ENCODE peak calls at places on chromosomes 13 and 19, in six cellular contexts. One of them, this sample, is unnamed.

GRCh38 chr19:4352701-4353121 is 9.3 kb downstream of the MPND start:
- DNase-seq in A549: peak; percentile 51
- DNase-seq in AG09309: no peak
- DNase-seq in PC-3: peak; percentile 57
- DNase-seq in GM23338: peak; percentile 87
- DNase-seq in astrocyte of the spinal cord: peak; percentile 60
- DNase-seq in this sample: peak; percentile 82

GRCh38 chr13:35727881-35728280 is 251.4 kb upstream of the MAB21L1 start:
- DNase-seq in A549: no peak
- DNase-seq in AG09309: no peak
- DNase-seq in PC-3: no peak
- DNase-seq in GM23338: no peak
- DNase-seq in astrocyte of the spinal cord: no peak
- DNase-seq in this sample: no peak

GRCh38 chr19:3687774-3688706 is 12.2 kb downstream of the PIP5K1C start:
- DNase-seq in A549: no peak
- DNase-seq in AG09309: no peak
- DNase-seq in PC-3: no peak
- DNase-seq in GM23338: peak; percentile 71
- DNase-seq in astrocyte of the spinal cord: no peak
- DNase-seq in this sample: no peak

GRCh38 chr19:4064551-4065260 is 2.0 kb downstream of the ZBTB7A start:
- DNase-seq in A549: no peak
- DNase-seq in AG09309: no peak
- DNase-seq in PC-3: no peak
- DNase-seq in GM23338: peak; percentile 59
- DNase-seq in astrocyte of the spinal cord: peak; percentile 35
- DNase-seq in this sample: no peak

GRCh38 chr13:110669036-110669435 is 36.9 kb downstream of the CARS2 start:
- DNase-seq in A549: no peak
- DNase-seq in AG09309: no peak
- DNase-seq in PC-3: no peak
- DNase-seq in GM23338: no peak
- DNase-seq in astrocyte of the spinal cord: no peak
- DNase-seq in this sample: no peak

GRCh38 chr13:59490651-59491050 is 673.1 kb downstream of the DIAPH3 start:
- DNase-seq in A549: no peak
- DNase-seq in AG09309: no peak
- DNase-seq in PC-3: no peak
- DNase-seq in GM23338: no peak
- DNase-seq in astrocyte of the spinal cord: no peak
- DNase-seq in this sample: no peak

GRCh38 chr13:113080901-113081521 is 24.6 kb upstream of the F7 start:
- DNase-seq in A549: no peak
- DNase-seq in AG09309: no peak
- DNase-seq in PC-3: no peak
- DNase-seq in GM23338: no peak
- DNase-seq in astrocyte of the spinal cord: no peak
- DNase-seq in this sample: no peak

GRCh38 chr19:44757735-44758505 is 9.4 kb downstream of the BCL3 start:
- DNase-seq in A549: no peak
- DNase-seq in AG09309: no peak
- DNase-seq in PC-3: no peak
- DNase-seq in GM23338: peak; percentile 82
- DNase-seq in astrocyte of the spinal cord: peak; percentile 66
- DNase-seq in this sample: peak; percentile 68

GRCh38 chr19:6654347-6655310 is 15.3 kb downstream of the TNFSF14 start:
- DNase-seq in A549: no peak
- DNase-seq in AG09309: no peak
- DNase-seq in PC-3: no peak
- DNase-seq in GM23338: no peak
- DNase-seq in astrocyte of the spinal cord: no peak
- DNase-seq in this sample: no peak

GRCh38 chr13:92414851-92415250 is 811.8 kb upstream of the GPC6 start:
- DNase-seq in A549: no peak
- DNase-seq in AG09309: no peak
- DNase-seq in PC-3: no peak
- DNase-seq in GM23338: no peak
- DNase-seq in astrocyte of the spinal cord: no peak
- DNase-seq in this sample: no peak

GRCh38 chr13:84684804-84685203 is 802.5 kb upstream of the SLITRK1 start:
- DNase-seq in A549: no peak
- DNase-seq in AG09309: no peak
- DNase-seq in PC-3: peak; percentile 36
- DNase-seq in GM23338: no peak
- DNase-seq in astrocyte of the spinal cord: no peak
- DNase-seq in this sample: no peak

GRCh38 chr19:11152318-11153062 is 3.1 kb downstream of the SPC24 start:
- DNase-seq in A549: no peak
- DNase-seq in AG09309: no peak
- DNase-seq in PC-3: peak; percentile 82
- DNase-seq in GM23338: no peak
- DNase-seq in astrocyte of the spinal cord: peak; percentile 71
- DNase-seq in this sample: peak; percentile 95

GRCh38 chr13:27024781-27025492 is 146.7 kb downstream of the USP12 start:
- DNase-seq in A549: no peak
- DNase-seq in AG09309: no peak
- DNase-seq in PC-3: no peak
- DNase-seq in GM23338: no peak
- DNase-seq in astrocyte of the spinal cord: no peak
- DNase-seq in this sample: no peak

GRCh38 chr19:49592486-49593232 is 1.7 kb downstream of the PRR12 start:
- DNase-seq in A549: peak; percentile 76
- DNase-seq in AG09309: no peak
- DNase-seq in PC-3: peak; percentile 55
- DNase-seq in GM23338: peak; percentile 69
- DNase-seq in astrocyte of the spinal cord: no peak
- DNase-seq in this sample: no peak

GRCh38 chr13:91468301-91468700 is 69.9 kb downstream of the GPC5 start:
- DNase-seq in A549: no peak
- DNase-seq in AG09309: no peak
- DNase-seq in PC-3: no peak
- DNase-seq in GM23338: no peak
- DNase-seq in astrocyte of the spinal cord: no peak
- DNase-seq in this sample: no peak

GRCh38 chr19:32199501-32200040 is 145.8 kb upstream of the ZNF507 start:
- DNase-seq in A549: no peak
- DNase-seq in AG09309: no peak
- DNase-seq in PC-3: no peak
- DNase-seq in GM23338: no peak
- DNase-seq in astrocyte of the spinal cord: no peak
- DNase-seq in this sample: no peak

GRCh38 chr13:30371649-30372265 is 50.5 kb upstream of the UBE2L5 start:
- DNase-seq in A549: no peak
- DNase-seq in AG09309: peak; percentile 28
- DNase-seq in PC-3: peak; percentile 69
- DNase-seq in GM23338: no peak
- DNase-seq in astrocyte of the spinal cord: peak; percentile 36
- DNase-seq in this sample: no peak

GRCh38 chr13:65830411-65831172 is 1399.5 kb downstream of the PCDH9 start:
- DNase-seq in A549: no peak
- DNase-seq in AG09309: no peak
- DNase-seq in PC-3: no peak
- DNase-seq in GM23338: no peak
- DNase-seq in astrocyte of the spinal cord: no peak
- DNase-seq in this sample: no peak

GRCh38 chr13:109786457-109787134 is at the start of gene IRS2:
- DNase-seq in A549: peak; percentile 54
- DNase-seq in AG09309: peak; percentile 53
- DNase-seq in PC-3: peak; percentile 84
- DNase-seq in GM23338: peak; percentile 93
- DNase-seq in astrocyte of the spinal cord: peak; percentile 90
- DNase-seq in this sample: peak; percentile 94

GRCh38 chr13:44695520-44695919 is 119.4 kb upstream of the TSC22D1 start:
- DNase-seq in A549: no peak
- DNase-seq in AG09309: no peak
- DNase-seq in PC-3: no peak
- DNase-seq in GM23338: no peak
- DNase-seq in astrocyte of the spinal cord: no peak
- DNase-seq in this sample: no peak

GRCh38 chr19:34350161-34350561 is 14.8 kb upstream of the GPI start:
- DNase-seq in A549: no peak
- DNase-seq in AG09309: no peak
- DNase-seq in PC-3: no peak
- DNase-seq in GM23338: no peak
- DNase-seq in astrocyte of the spinal cord: no peak
- DNase-seq in this sample: no peak

DNA sequence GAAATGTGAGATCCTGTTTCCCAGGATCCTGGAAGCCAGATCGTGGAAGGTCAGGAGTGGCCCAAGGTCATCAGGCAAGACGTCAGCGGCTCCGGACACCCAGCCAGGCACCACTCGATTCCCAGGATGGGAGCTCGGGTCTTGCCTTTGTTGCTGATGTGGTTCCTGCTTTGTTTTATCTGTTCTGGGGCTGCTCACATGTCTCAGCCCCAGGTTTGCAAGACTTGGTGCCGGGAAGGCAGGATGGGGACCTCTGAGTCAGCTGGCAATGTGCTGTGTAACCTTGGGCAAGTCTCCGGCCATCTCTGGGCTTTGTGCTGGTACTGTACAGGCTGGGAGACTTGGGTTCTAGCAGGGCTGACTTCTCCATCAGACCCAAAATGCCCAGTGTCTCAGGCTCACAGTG is 1.4 kb upstream of the FCHO1 start:
- DNase-seq in A549: no peak
- DNase-seq in AG09309: no peak
- DNase-seq in PC-3: no peak
- DNase-seq in GM23338: no peak
- DNase-seq in astrocyte of the spinal cord: no peak
- DNase-seq in this sample: peak; percentile 32
- H3K4me3 ChIP-seq in A549: no peak overlapping the region
- H3K4me3 ChIP-seq in AG09309: no peak overlapping the region
- H3K4me3 ChIP-seq in PC-3: no peak overlapping the region
- H3K4me3 ChIP-seq in GM23338: no peak overlapping the region
- H3K4me3 ChIP-seq in astrocyte of the spinal cord: no peak overlapping the region
- H3K4me3 ChIP-seq in this sample: no peak overlapping the region

DNA sequence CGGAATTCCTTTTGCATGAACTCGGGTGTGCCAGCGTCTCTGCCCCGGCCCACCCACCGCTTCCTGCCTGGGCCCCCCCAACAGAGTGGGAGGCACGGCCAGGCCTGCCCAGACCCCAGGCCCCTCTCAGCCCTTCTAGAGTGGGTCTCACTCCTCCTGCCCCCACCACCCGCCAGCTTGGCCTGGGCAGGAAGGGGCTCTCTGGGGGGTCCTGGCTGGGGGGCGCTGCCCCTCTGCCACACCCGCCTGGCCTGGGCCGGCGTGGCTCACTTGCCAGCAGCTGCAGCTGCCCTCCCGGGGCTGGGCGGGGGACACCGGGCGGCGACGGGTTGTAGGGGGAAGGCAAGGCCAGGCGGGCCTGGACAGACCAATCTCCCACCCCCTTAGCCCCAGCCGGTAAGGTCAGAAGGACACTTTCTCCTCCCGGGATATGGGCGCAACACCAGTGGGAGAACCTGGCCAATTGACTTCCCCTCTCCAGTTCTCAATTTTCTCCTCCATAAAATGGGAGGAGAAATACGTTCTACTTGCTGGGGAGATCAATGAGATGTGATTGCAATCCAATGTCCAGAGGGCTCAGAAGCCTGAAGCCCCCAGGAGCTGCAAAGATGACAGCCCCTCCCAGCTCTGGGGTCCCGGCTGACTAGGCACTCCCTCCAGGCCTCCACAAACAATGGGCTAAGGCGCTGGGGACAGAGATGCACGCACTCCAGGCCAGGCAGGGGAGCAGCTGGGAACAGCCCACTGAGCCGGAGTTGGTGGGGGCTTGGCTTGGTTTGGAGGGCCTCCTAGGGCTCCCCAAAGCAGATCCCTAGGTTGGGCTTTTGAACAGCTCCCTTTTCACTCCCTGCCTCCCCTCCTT is 2.4 kb downstream of the CRLF1 start:
- DNase-seq in A549: no peak
- DNase-seq in AG09309: no peak
- DNase-seq in PC-3: no peak
- DNase-seq in GM23338: peak; percentile 59
- DNase-seq in astrocyte of the spinal cord: no peak
- DNase-seq in this sample: no peak
- H3K4me3 ChIP-seq in A549: no peak overlapping the region
- H3K4me3 ChIP-seq in AG09309: no peak overlapping the region
- H3K4me3 ChIP-seq in PC-3: no peak overlapping the region
- H3K4me3 ChIP-seq in GM23338: peak overlapping the region; percentile 57
- H3K4me3 ChIP-seq in astrocyte of the spinal cord: no peak overlapping the region
- H3K4me3 ChIP-seq in this sample: no peak overlapping the region

DNA sequence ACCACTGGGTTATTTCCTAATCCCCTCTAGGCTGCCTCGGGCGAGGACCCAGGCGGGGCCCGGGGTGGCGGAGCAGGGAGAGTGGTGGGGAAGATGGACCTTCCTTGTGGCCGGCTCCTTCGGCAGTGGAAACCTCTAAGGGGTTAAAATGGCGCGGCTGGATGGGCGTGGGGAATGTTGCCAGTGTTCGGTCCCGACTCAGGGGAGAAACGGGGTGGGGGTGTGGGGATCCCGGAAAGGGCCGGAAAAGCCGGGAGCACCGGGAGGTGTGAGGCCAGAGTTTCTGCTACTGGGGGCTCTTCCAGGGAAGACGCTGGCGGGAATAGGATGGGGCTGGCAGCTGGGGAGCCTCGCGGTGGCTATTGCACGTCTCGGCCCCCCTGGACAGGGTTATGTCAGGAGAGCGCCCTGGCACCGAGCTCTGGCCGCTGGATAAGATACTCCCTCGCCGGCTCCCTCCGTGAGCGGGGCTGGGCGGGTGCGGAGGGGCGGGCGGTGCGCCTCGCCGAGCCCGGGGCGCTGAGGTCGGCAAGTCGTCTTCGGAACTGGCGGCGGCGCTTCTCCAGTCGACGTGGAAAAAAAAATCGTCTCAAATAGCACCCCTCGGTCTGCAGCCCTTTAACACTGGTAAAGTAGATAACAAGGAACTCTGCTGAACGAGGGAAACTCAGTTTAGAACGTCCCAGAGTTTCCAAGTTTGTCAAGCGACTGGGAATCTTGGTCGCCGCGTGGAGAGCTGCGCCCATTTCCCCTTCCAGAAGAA is 114.9 kb downstream of the KCNRG start:
- DNase-seq in A549: peak; percentile 6
- DNase-seq in AG09309: no peak
- DNase-seq in PC-3: peak; percentile 13
- DNase-seq in GM23338: peak; percentile 73
- DNase-seq in astrocyte of the spinal cord: peak; percentile 54
- DNase-seq in this sample: peak; percentile 59
- H3K4me3 ChIP-seq in A549: peak overlapping the region; percentile 60
- H3K4me3 ChIP-seq in AG09309: peak overlapping the region; percentile 54
- H3K4me3 ChIP-seq in PC-3: peak overlapping the region; percentile 74
- H3K4me3 ChIP-seq in GM23338: peak overlapping the region; percentile 89
- H3K4me3 ChIP-seq in astrocyte of the spinal cord: peak overlapping the region; percentile 30
- H3K4me3 ChIP-seq in this sample: peak overlapping the region; percentile 43

DNA sequence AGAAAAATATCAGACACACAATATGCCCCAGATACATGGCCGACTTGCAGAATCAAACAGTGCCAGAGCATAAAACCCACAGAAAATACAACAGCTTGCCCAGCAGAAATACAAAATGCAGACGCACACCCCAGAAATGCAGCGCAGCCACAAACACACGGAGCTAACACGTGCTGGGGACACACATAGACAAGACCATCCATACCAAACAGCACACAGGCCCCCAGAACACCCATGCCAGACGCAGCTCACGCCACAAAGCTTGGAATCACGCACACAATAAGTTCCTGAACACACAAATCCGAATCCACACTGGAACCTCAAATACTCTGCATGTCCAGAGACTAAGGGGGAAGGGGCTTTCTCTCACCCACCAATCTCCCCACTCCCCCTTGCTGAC is 17.1 kb downstream of the CCDC97 start:
- DNase-seq in A549: no peak
- DNase-seq in AG09309: no peak
- DNase-seq in PC-3: no peak
- DNase-seq in GM23338: no peak
- DNase-seq in astrocyte of the spinal cord: no peak
- DNase-seq in this sample: no peak
- H3K4me3 ChIP-seq in A549: no peak overlapping the region
- H3K4me3 ChIP-seq in AG09309: no peak overlapping the region
- H3K4me3 ChIP-seq in PC-3: peak overlapping the region; percentile 16
- H3K4me3 ChIP-seq in GM23338: peak overlapping the region; percentile 52
- H3K4me3 ChIP-seq in astrocyte of the spinal cord: no peak overlapping the region
- H3K4me3 ChIP-seq in this sample: no peak overlapping the region

This sample was measured in cardiac fibroblast.